ENCODE peak calls at places on chromosome 19, in ten cellular contexts. A, Q, X, O, I, B, V, D, T and Y are unnamed samples.

GRCh38 chr19:6417713-6418561 is 6.7 kb downstream of the KHSRP start:
- DNase-seq in A (no peak), Q (no peak), X (no peak), O (no peak), I (peak; percentile 24), B (no peak), V (no peak), D (peak; percentile 70), T (peak; percentile 84), Y (peak; percentile 47)

GRCh38 chr19:46727757-46728156 is 10.8 kb upstream of the PRKD2 start:
- DNase-seq in A (no peak), Q (no peak), X (no peak), O (no peak), I (no peak), B (no peak), V (no peak), D (peak; percentile 50), T (no peak), Y (no peak)

GRCh38 chr19:45153339-45154063 is 7.3 kb downstream of the NKPD1 start:
- DNase-seq in A (no peak), Q (no peak), X (peak; percentile 51), O (no peak), I (peak; percentile 67), B (peak; percentile 84), V (peak; percentile 33), D (peak; percentile 70), T (peak; percentile 91), Y (peak; percentile 85)

GRCh38 chr19:30344446-30345425 is 27.4 kb upstream of the ZNF536 start:
- DNase-seq in A (no peak), Q (no peak), X (no peak), O (no peak), I (no peak), B (no peak), V (no peak), D (no peak), T (no peak), Y (peak; percentile 32)

GRCh38 chr19:7748756-7749155 is 1.4 kb upstream of the CD209 start:
- DNase-seq in A (peak; percentile 16), Q (peak; percentile 48), X (no peak), O (no peak), I (no peak), B (no peak), V (no peak), D (no peak), T (no peak), Y (no peak)

GRCh38 chr19:52566588-52566987 is 3.5 kb upstream of the ZNF701 start:
- DNase-seq in A (no peak), Q (peak; percentile 75), X (no peak), O (no peak), I (peak; percentile 20), B (peak; percentile 39), V (no peak), D (no peak), T (no peak), Y (no peak)

GRCh38 chr19:54156490-54156889 is 3.0 kb downstream of the LENG1 start:
- DNase-seq in A (no peak), Q (no peak), X (no peak), O (no peak), I (no peak), B (no peak), V (no peak), D (no peak), T (no peak), Y (no peak)

GRCh38 chr19:35105411-35106290 is 10.0 kb upstream of the FXYD3 start:
- DNase-seq in A (no peak), Q (no peak), X (no peak), O (no peak), I (no peak), B (no peak), V (no peak), D (no peak), T (no peak), Y (no peak)

GRCh38 chr19:53991224-53992113 is at the start of gene CACNG6:
- DNase-seq in A (no peak), Q (no peak), X (no peak), O (peak; percentile 94), I (peak; percentile 22), B (peak; percentile 63), V (no peak), D (peak; percentile 88), T (peak; percentile 73), Y (no peak)

GRCh38 chr19:3575260-3575741 is 2.6 kb downstream of the HMG20B start:
- DNase-seq in A (no peak), Q (no peak), X (no peak), O (no peak), I (no peak), B (no peak), V (no peak), D (no peak), T (peak; percentile 10), Y (no peak)

GRCh38 chr19:3576696-3577443 is 4.1 kb downstream of the HMG20B start:
- DNase-seq in A (no peak), Q (no peak), X (peak; percentile 56), O (no peak), I (no peak), B (peak; percentile 88), V (peak; percentile 43), D (peak; percentile 83), T (peak; percentile 78), Y (peak; percentile 89)

GRCh38 chr19:3577741-3578344 is 5.1 kb downstream of the HMG20B start:
- DNase-seq in A (no peak), Q (no peak), X (no peak), O (no peak), I (no peak), B (no peak), V (no peak), D (no peak), T (peak; percentile 25), Y (no peak)

GRCh38 chr19:3573858-3574637 is 1.3 kb downstream of the HMG20B start:
- DNase-seq in A (peak; percentile 97), Q (peak; percentile 93), X (peak; percentile 78), O (peak; percentile 94), I (peak; percentile 97), B (peak; percentile 93), V (peak; percentile 81), D (peak; percentile 95), T (peak; percentile 98), Y (peak; percentile 100)

GRCh38 chr19:3575949-3576673 is 3.4 kb downstream of the HMG20B start:
- DNase-seq in A (no peak), Q (no peak), X (no peak), O (no peak), I (no peak), B (no peak), V (no peak), D (no peak), T (peak; percentile 14), Y (no peak)
- H3K4me3 ChIP-seq in A (no peak overlapping the region), Q (no peak overlapping the region), X (peak overlapping the region; percentile 14), O (no peak overlapping the region), I (peak overlapping the region; percentile 65), B (no peak overlapping the region), V (no peak overlapping the region), D (peak overlapping the region; percentile 55), T (no peak overlapping the region), Y (peak overlapping the region; percentile 53)

DNA sequence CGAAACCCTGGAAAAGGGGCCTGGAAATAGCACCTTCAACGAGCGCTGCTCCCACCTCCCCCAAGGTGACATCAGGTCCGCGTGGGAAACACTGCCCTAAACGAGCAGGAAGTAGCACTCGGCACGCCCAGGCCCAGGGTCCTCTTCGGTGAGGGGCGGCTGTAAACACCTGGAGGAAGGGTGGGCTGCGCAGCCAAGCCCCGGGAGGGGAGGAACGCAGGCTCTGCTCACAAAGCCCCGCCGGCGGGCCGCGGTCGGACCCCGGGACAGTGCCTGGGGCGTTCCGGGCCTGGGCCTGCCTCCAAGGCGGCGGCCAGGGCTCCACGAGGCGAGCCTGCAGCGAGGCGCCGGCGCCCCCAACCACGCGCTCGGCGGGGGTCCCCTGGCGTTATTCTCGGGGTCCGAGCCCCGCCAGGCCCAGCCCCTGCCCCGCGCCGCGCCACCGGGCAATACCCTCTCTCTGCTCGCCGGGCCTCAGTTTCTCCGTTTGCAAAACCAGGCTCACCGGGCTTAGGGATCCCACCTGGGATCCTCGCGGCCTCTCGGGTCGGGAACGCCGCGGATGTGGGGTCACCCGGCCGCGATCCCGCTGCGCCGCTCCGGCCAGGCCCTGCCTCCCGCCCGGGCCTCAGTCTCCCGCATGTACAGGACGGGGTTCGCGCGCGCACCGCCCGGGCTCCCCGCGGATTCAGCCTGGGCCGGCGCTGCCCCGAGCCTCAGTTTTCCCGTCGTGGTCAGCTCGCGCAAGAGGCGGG is 630 bp downstream of the RNF126 start:
- DNase-seq in A (no peak), Q (peak; percentile 50), X (no peak), O (peak; percentile 36), I (peak; percentile 63), B (peak; percentile 75), V (peak; percentile 59), D (peak; percentile 71), T (peak; percentile 74), Y (peak; percentile 51)
- H3K4me1 ChIP-seq in A (peaks cover 36% of the 10 kb centered on the region), Q (peaks cover 50% of the 10 kb centered on the region), X (peaks cover 30% of the 10 kb centered on the region), O (peaks cover 2% of the 10 kb centered on the region), I (peaks cover 54% of the 10 kb centered on the region), B (peaks cover 48% of the 10 kb centered on the region), V (peaks cover 68% of the 10 kb centered on the region), D (peaks cover 57% of the 10 kb centered on the region), T (peaks cover 7% of the 10 kb centered on the region), Y (peaks cover 3% of the 10 kb centered on the region)

DNA sequence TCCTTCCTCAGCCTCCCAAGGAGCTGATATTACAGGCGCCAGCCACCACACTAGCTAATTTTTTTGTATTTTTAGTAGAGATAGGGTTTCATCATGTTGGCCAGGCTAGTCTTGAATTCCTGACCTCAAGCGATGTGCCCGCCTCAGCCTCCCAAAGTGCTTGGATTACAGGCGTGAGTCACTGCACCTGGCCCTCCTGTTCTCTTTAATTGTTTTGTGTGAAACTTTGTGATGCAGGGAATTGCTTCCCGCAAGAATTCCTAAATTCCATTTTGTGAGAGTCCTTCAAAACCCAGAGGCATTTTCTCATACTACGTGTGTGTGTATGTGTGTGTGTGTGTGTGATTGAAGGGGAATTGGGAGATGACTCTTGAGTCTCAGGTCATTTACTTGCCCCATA is 65.0 kb upstream of the ZNF835 start:
- DNase-seq in A (no peak), Q (no peak), X (no peak), O (no peak), I (no peak), B (no peak), V (no peak), D (no peak), T (no peak), Y (no peak)
- H3K9me3 ChIP-seq in A (no peaks in the 10 kb centered on the region), Q (peaks cover 17% of the 10 kb centered on the region), X (no peaks in the 10 kb centered on the region), O (no peaks in the 10 kb centered on the region), I (peaks cover 3% of the 10 kb centered on the region), B (peaks cover 4% of the 10 kb centered on the region), V (no peaks in the 10 kb centered on the region), D (no peaks in the 10 kb centered on the region), T (peaks cover 5% of the 10 kb centered on the region), Y (no peaks in the 10 kb centered on the region)

GRCh38 chr19:9671654-9672053 is 3.2 kb downstream of the ZNF562 start:
- DNase-seq in A (no peak), Q (no peak), X (no peak), O (no peak), I (no peak), B (no peak), V (no peak), D (no peak), T (no peak), Y (no peak)

GRCh38 chr19:9673912-9674668 is 810 bp downstream of the ZNF562 start:
- DNase-seq in A (no peak), Q (peak; percentile 78), X (no peak), O (no peak), I (no peak), B (no peak), V (no peak), D (no peak), T (no peak), Y (no peak)

GRCh38 chr19:9672893-9673292 is 2.0 kb downstream of the ZNF562 start:
- DNase-seq in A (no peak), Q (no peak), X (no peak), O (no peak), I (no peak), B (no peak), V (no peak), D (no peak), T (no peak), Y (no peak)

GRCh38 chr19:9674669-9675357 is at the start of gene ZNF562:
- DNase-seq in A (peak; percentile 87), Q (peak; percentile 89), X (peak; percentile 87), O (peak; percentile 90), I (peak; percentile 95), B (no peak), V (peak; percentile 86), D (peak; percentile 91), T (peak; percentile 93), Y (peak; percentile 89)
- H3K4me3 ChIP-seq in A (peak within 1 kb of the TSS; percentile 77), Q (peak within 1 kb of the TSS; percentile 98), X (peak within 1 kb of the TSS; percentile 60), O (peak within 1 kb of the TSS; percentile 96), I (peak within 1 kb of the TSS; percentile 98), B (no peak within 1 kb of the TSS), V (peak within 1 kb of the TSS; percentile 86), D (peak within 1 kb of the TSS; percentile 82), T (peak within 1 kb of the TSS; percentile 75), Y (peak within 1 kb of the TSS; percentile 97)